ENCODE peak calls at places on chromosomes 5 and 9, in seven cellular contexts. T is prostate gland; R is psoas muscle; B is tibial artery; V is CD8-positive, alpha-beta T cell; I is neuronal stem cell; A is neural progenitor cell. H is an unnamed sample. For H3K4me1, the result is how much of the 10 kb centered on the place peaks cover.

GRCh38 chr9:112112519-112112918 is 62.6 kb downstream of the SUSD1 start:
- DNase-seq in B (no peak), V (no peak), A (no peak), R (no peak), T (no peak), I (no peak), H (no peak)

GRCh38 chr5:154858972-154859950 is 834 bp downstream of the CNOT8 start:
- DNase-seq in B (no peak), A (no peak), R (no peak), T (no peak), I (peak), V (no peak), H (no peak)

GRCh38 chr5:5536871-5537270 is 114.4 kb downstream of the ICE1 start:
- DNase-seq in T (no peak), R (no peak), V (no peak), I (no peak), B (no peak), A (no peak), H (no peak)

GRCh38 chr5:83285661-83286398 is 185.7 kb upstream of the VCAN start:
- DNase-seq in V (no peak), I (no peak), T (no peak), B (no peak), A (peak), R (peak), H (no peak)

GRCh38 chr5:157540707-157541451 is 34.7 kb downstream of the ADAM19 start:
- DNase-seq in A (peak), T (no peak), V (no peak), I (no peak), R (peak), B (peak), H (peak)

GRCh38 chr5:154784856-154785255 is 29.7 kb downstream of the LARP1 start:
- DNase-seq in V (no peak), I (no peak), T (no peak), A (no peak), R (no peak), B (no peak), H (no peak)

GRCh38 chr9:96062854-96063253 is 187.4 kb downstream of the ERCC6L2 start:
- DNase-seq in B (no peak), I (no peak), T (no peak), R (no peak), A (no peak), V (no peak), H (no peak)

GRCh38 chr9:119436261-119436660 is 67.0 kb upstream of the BRINP1 start:
- DNase-seq in T (no peak), R (no peak), I (no peak), A (no peak), B (no peak), V (no peak), H (no peak)

GRCh38 chr5:18010053-18010452 is 375.8 kb downstream of the TAF11L14 start:
- DNase-seq in R (no peak), A (peak), T (no peak), B (no peak), V (no peak), I (no peak), H (no peak)

GRCh38 chr5:107593009-107593408 is 77.7 kb downstream of the EFNA5 start:
- DNase-seq in I (no peak), A (no peak), V (no peak), R (no peak), B (no peak), T (no peak), H (no peak)

GRCh38 chr5:120442694-120443093 is 21.4 kb upstream of the PRR16 start:
- DNase-seq in B (no peak), V (no peak), R (no peak), I (no peak), T (no peak), A (no peak), H (no peak)

GRCh38 chr5:159894149-159894720 is 22.0 kb upstream of the ADRA1B start:
- DNase-seq in A (no peak), B (no peak), I (no peak), V (no peak), T (no peak), R (no peak), H (no peak)

GRCh38 chr5:141521244-141521781 is 32.4 kb downstream of the PCDHGC5 start:
- DNase-seq in I (peak), T (no peak), A (peak), B (no peak), V (no peak), R (no peak), H (peak)

GRCh38 chr9:5869315-5870019 is 21.2 kb upstream of the MLANA start:
- DNase-seq in V (no peak), I (no peak), T (no peak), B (no peak), R (no peak), A (peak), H (no peak)

GRCh38 chr5:111308951-111309350 is 84.8 kb downstream of the CAMK4 start:
- DNase-seq in T (no peak), B (no peak), V (no peak), R (no peak), I (peak), A (peak), H (no peak)

GRCh38 chr5:71533614-71534013 is 53.5 kb upstream of the MCCC2 start:
- DNase-seq in B (no peak), R (no peak), A (no peak), T (no peak), I (no peak), V (no peak), H (no peak)
- H3K4me1 ChIP-seq in B (under half), R (under half), A (under half), T (under half), I (under half), V (under half), H (under half)

DNA sequence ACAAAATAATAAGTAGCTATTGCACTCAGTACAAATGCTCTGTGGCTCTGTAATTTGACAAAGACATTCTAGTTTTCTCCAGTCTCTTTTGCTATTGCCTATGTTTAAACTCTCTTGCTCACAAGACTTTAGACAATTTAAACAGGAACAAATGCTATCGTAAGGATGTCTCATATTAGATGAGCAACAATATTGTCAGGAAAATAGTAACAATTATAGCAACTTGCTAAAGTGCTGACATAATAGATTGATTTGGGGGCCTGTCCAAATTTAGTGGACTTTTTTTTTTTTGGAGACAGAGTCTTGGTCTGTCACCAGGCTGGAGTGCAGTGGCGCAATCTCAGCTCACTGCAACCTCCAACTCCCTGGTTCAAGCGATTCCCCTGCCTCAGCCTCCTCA is 11.8 kb downstream of the KIF2A start:
- DNase-seq in A (no peak), B (no peak), I (no peak), R (no peak), V (no peak), T (no peak), H (no peak)
- H3K4me1 ChIP-seq in A (under half), B (under half), I (under half), R (under half), V (half or more), T (under half), H (under half)

GRCh38 chr9:126474786-126475485 is 138.8 kb upstream of the LMX1B start:
- DNase-seq in I (no peak), A (no peak), B (no peak), R (no peak), T (no peak), V (no peak), H (no peak)
- H3K4me1 ChIP-seq in I (under half), A (under half), B (under half), R (under half), T (under half), V (under half), H (under half)

DNA sequence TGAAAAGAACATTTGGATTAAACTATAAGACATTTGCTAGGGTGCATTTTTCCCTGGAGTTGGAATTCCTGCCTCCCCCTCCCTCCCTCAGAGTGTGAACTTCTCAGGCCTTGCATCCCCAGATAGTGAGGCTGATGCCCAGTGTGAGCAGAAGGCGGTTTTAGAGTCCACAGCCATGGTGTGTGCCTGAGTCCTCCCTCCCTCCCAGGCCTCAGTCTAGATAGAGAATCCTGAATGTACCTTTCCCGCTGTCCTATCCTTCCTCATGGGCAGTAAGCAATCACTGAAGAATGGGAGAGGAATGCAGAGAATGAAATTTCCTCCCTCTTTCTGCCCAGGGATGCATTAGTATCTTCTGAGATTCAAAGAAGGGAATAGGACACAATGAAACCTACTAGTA is 108.5 kb downstream of the RASGRF2 start:
- DNase-seq in A (no peak), B (no peak), V (no peak), T (no peak), R (no peak), I (no peak), H (no peak)
- H3K4me1 ChIP-seq in A (under half), B (under half), V (under half), T (under half), R (under half), I (under half), H (under half)

GRCh38 chr5:96736937-96737336 is 70.8 kb downstream of the ERAP1 start:
- DNase-seq in B (no peak), A (no peak), I (no peak), T (no peak), V (no peak), R (no peak), H (no peak)

GRCh38 chr5:96729156-96729555 is 67.0 kb downstream of the CAST start:
- DNase-seq in R (no peak), I (no peak), V (no peak), T (no peak), A (no peak), B (no peak), H (no peak)

GRCh38 chr5:96734871-96735325 is 72.7 kb downstream of the CAST start:
- DNase-seq in A (no peak), V (no peak), T (no peak), R (no peak), I (no peak), B (no peak), H (no peak)

GRCh38 chr5:96733771-96734498 is 71.8 kb downstream of the CAST start:
- DNase-seq in T (peak), A (no peak), B (no peak), R (no peak), V (no peak), I (no peak), H (no peak)
- H3K4me1 ChIP-seq in T (under half), A (under half), B (under half), R (under half), V (under half), I (under half), H (under half)

GRCh38 chr5:72848474-72849428 is 32.3 kb downstream of the TNPO1 start:
- DNase-seq in T (peak), A (peak), I (peak), V (peak), B (peak), R (peak), H (peak)

GRCh38 chr5:72847989-72848473 is 31.6 kb downstream of the TNPO1 start:
- DNase-seq in R (peak), I (peak), T (peak), V (peak), B (peak), A (peak), H (peak)

GRCh38 chr5:72850113-72850512 is 33.7 kb downstream of the TNPO1 start:
- DNase-seq in B (no peak), V (no peak), I (no peak), T (no peak), A (no peak), R (no peak), H (no peak)

GRCh38 chr5:72847439-72847838 is 31.0 kb downstream of the TNPO1 start:
- DNase-seq in R (no peak), B (no peak), V (no peak), A (no peak), I (no peak), T (no peak), H (no peak)

GRCh38 chr5:72849546-72849945 is 33.1 kb downstream of the TNPO1 start:
- DNase-seq in V (no peak), R (no peak), A (no peak), B (no peak), T (no peak), I (no peak), H (no peak)
- H3K4me1 ChIP-seq in V (under half), R (half or more), A (under half), B (under half), T (under half), I (under half), H (half or more)

DNA sequence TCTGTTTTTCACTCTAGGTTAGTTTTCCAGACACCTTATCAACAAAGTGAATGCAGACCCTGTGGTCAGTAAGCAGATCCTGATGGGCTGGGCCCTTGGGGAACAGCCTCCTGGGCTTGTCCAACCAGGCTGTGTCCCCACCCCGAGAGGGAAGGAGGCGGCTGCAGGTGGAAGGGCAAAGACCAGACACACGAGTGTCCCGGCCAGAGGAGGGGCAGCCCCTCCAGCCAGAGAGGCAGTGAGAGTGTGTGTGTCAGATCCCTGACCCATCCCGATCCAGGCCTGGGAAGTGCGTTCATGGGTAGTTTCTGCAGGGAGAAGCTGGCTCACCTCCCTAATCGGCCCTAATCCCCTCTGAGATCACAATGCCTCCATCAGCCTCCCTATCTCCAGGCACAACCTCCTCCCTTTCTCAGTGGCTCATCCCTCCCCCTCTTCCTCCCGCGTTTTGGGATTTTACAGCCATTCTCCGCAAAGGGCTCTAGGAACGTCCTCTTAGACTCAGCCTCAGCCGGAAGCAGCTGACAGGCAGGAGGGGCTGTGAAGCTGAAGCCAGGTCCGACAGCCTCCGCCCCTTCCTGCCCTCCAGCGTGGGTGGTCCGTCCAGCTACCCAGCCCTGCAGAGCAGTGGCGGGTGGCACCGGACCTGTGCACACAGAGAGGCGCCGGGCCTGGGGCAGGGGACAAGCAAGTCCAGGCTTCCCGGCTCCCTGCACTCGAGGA is 9.7 kb downstream of the SLC12A7 start:
- DNase-seq in B (no peak), I (peak), T (no peak), R (peak), V (no peak), A (peak), H (peak)
- H3K4me1 ChIP-seq in B (under half), I (under half), T (under half), R (under half), V (half or more), A (half or more), H (half or more)

GRCh38 chr5:168291961-168292782 is 727 bp downstream of the WWC1 start:
- DNase-seq in B (no peak), R (peak), V (no peak), T (no peak), A (peak), I (no peak), H (no peak)
- H3K4me1 ChIP-seq in B (under half), R (under half), V (under half), T (under half), A (under half), I (under half), H (under half)

GRCh38 chr9:121324755-121325154 is 45.3 kb downstream of the STOM start:
- DNase-seq in V (no peak), B (no peak), A (no peak), R (no peak), I (no peak), T (no peak), H (no peak)
- H3K4me1 ChIP-seq in V (under half), B (half or more), A (under half), R (under half), I (under half), T (under half), H (half or more)

DNA sequence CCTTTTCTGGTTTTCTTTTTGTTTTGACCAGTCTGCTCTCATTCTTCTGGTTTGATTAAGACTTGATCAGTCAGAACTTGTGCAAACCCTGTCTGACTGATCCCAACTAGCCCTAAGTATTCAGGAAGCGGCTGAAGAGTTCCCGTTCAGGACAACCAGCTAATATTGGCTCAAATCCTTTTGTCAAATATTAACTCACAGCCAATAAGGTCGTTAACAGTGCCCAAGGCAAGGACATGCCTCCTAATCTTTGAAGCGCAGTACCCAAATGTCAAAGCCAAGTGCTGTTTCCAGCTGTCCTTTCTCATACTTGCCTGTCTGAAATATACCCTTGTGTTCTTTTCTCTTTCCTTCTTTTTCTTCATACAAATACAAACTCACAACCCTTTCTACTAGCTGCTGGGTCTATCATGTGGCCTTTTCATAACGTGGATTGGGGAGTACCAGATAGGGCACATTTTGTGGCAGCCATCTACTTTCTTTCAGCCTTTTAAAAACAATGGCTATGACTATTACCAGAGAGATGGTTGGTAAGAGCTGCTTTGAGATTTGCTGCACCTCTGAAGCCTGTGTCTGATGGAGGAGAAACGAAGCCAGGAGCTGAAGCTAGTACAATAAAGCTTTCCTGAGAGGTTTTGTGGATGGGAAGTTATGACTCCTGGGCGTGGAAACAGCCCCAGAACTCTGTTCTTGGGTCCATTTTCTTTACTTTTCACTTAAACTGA is 266.4 kb upstream of the ZNF608 start:
- DNase-seq in R (no peak), T (peak), V (no peak), B (no peak), A (no peak), I (no peak), H (no peak)
- H3K4me1 ChIP-seq in R (under half), T (under half), V (under half), B (under half), A (under half), I (under half), H (under half)